ENCODE peak calls at places on chromosome 21, in nine cellular contexts. One of them, this sample, is unnamed.
A peak's percentile ranks its signal among the peaks of the same experiment; 100 is the strongest.

GRCh38 chr21:32056791-32057190 is 184.0 kb downstream of the HUNK start:
- DNase-seq in lower lobe of right lung: no peak
- DNase-seq in heart left ventricle: no peak
- DNase-seq in lung: no peak
- DNase-seq in right cardiac atrium: no peak
- DNase-seq in aorta: no peak
- DNase-seq in Peyer's patch: no peak
- DNase-seq in tibial nerve: no peak
- DNase-seq in cardiac muscle cell: no peak
- DNase-seq in this sample: no peak

GRCh38 chr21:29246614-29247013 is 52.1 kb upstream of the BACH1 start:
- DNase-seq in lower lobe of right lung: no peak
- DNase-seq in heart left ventricle: no peak
- DNase-seq in lung: no peak
- DNase-seq in right cardiac atrium: no peak
- DNase-seq in aorta: no peak
- DNase-seq in Peyer's patch: no peak
- DNase-seq in tibial nerve: no peak
- DNase-seq in cardiac muscle cell: no peak
- DNase-seq in this sample: no peak

GRCh38 chr21:17931080-17931479 is 111.9 kb upstream of the C21orf91 start:
- DNase-seq in lower lobe of right lung: no peak
- DNase-seq in heart left ventricle: no peak
- DNase-seq in lung: no peak
- DNase-seq in right cardiac atrium: no peak
- DNase-seq in aorta: no peak
- DNase-seq in Peyer's patch: no peak
- DNase-seq in tibial nerve: no peak
- DNase-seq in cardiac muscle cell: no peak
- DNase-seq in this sample: no peak

GRCh38 chr21:43935711-43936110 is 70.7 kb downstream of the AGPAT3 start:
- DNase-seq in lower lobe of right lung: no peak
- DNase-seq in heart left ventricle: no peak
- DNase-seq in lung: no peak
- DNase-seq in right cardiac atrium: peak; percentile 33
- DNase-seq in aorta: no peak
- DNase-seq in Peyer's patch: no peak
- DNase-seq in tibial nerve: no peak
- DNase-seq in cardiac muscle cell: no peak
- DNase-seq in this sample: no peak

GRCh38 chr21:27528697-27529096 is 561.8 kb upstream of the ADAMTS5 start:
- DNase-seq in lower lobe of right lung: no peak
- DNase-seq in heart left ventricle: no peak
- DNase-seq in lung: no peak
- DNase-seq in right cardiac atrium: no peak
- DNase-seq in aorta: no peak
- DNase-seq in Peyer's patch: no peak
- DNase-seq in tibial nerve: no peak
- DNase-seq in cardiac muscle cell: no peak
- DNase-seq in this sample: no peak

GRCh38 chr21:26795866-26796329 is 49.3 kb downstream of the ADAMTS1 start:
- DNase-seq in lower lobe of right lung: no peak
- DNase-seq in heart left ventricle: no peak
- DNase-seq in lung: no peak
- DNase-seq in right cardiac atrium: no peak
- DNase-seq in aorta: peak; percentile 55
- DNase-seq in Peyer's patch: no peak
- DNase-seq in tibial nerve: peak; percentile 79
- DNase-seq in cardiac muscle cell: no peak
- DNase-seq in this sample: no peak

GRCh38 chr21:35738342-35738961 is 321.9 kb downstream of the SETD4 start:
- DNase-seq in lower lobe of right lung: no peak
- DNase-seq in heart left ventricle: no peak
- DNase-seq in lung: no peak
- DNase-seq in right cardiac atrium: no peak
- DNase-seq in aorta: no peak
- DNase-seq in Peyer's patch: no peak
- DNase-seq in tibial nerve: no peak
- DNase-seq in cardiac muscle cell: no peak
- DNase-seq in this sample: no peak

GRCh38 chr21:31564439-31564838 is 95.1 kb upstream of the SOD1 start:
- DNase-seq in lower lobe of right lung: no peak
- DNase-seq in heart left ventricle: no peak
- DNase-seq in lung: no peak
- DNase-seq in right cardiac atrium: no peak
- DNase-seq in aorta: no peak
- DNase-seq in Peyer's patch: no peak
- DNase-seq in tibial nerve: no peak
- DNase-seq in cardiac muscle cell: no peak
- DNase-seq in this sample: no peak

GRCh38 chr21:36193200-36193599 is 36.6 kb downstream of the DOP1B start:
- DNase-seq in lower lobe of right lung: no peak
- DNase-seq in heart left ventricle: no peak
- DNase-seq in lung: no peak
- DNase-seq in right cardiac atrium: no peak
- DNase-seq in aorta: no peak
- DNase-seq in Peyer's patch: no peak
- DNase-seq in tibial nerve: no peak
- DNase-seq in cardiac muscle cell: no peak
- DNase-seq in this sample: no peak

GRCh38 chr21:35646606-35647005 is 413.7 kb downstream of the SETD4 start:
- DNase-seq in lower lobe of right lung: no peak
- DNase-seq in heart left ventricle: no peak
- DNase-seq in lung: no peak
- DNase-seq in right cardiac atrium: no peak
- DNase-seq in aorta: no peak
- DNase-seq in Peyer's patch: no peak
- DNase-seq in tibial nerve: no peak
- DNase-seq in cardiac muscle cell: no peak
- DNase-seq in this sample: no peak

GRCh38 chr21:36059823-36060158 is 535 bp downstream of the SETD4 start:
- DNase-seq in lower lobe of right lung: no peak
- DNase-seq in heart left ventricle: peak; percentile 65
- DNase-seq in lung: peak; percentile 55
- DNase-seq in right cardiac atrium: peak; percentile 75
- DNase-seq in aorta: peak; percentile 66
- DNase-seq in Peyer's patch: no peak
- DNase-seq in tibial nerve: peak; percentile 15
- DNase-seq in cardiac muscle cell: peak; percentile 76
- DNase-seq in this sample: no peak

GRCh38 chr21:26966360-26966977 is 419 bp downstream of the ADAMTS5 start:
- DNase-seq in lower lobe of right lung: peak; percentile 40
- DNase-seq in heart left ventricle: no peak
- DNase-seq in lung: no peak
- DNase-seq in right cardiac atrium: peak; percentile 32
- DNase-seq in aorta: peak; percentile 34
- DNase-seq in Peyer's patch: no peak
- DNase-seq in tibial nerve: no peak
- DNase-seq in cardiac muscle cell: peak; percentile 52
- DNase-seq in this sample: no peak

GRCh38 chr21:44858791-44859190 is 14.7 kb downstream of the PTTG1IP start:
- DNase-seq in lower lobe of right lung: no peak
- DNase-seq in heart left ventricle: peak; percentile 57
- DNase-seq in lung: no peak
- DNase-seq in right cardiac atrium: no peak
- DNase-seq in aorta: peak; percentile 23
- DNase-seq in Peyer's patch: peak; percentile 38
- DNase-seq in tibial nerve: no peak
- DNase-seq in cardiac muscle cell: no peak
- DNase-seq in this sample: no peak

GRCh38 chr21:29647353-29647781 is 292.4 kb downstream of the GRIK1 start:
- DNase-seq in lower lobe of right lung: no peak
- DNase-seq in heart left ventricle: no peak
- DNase-seq in lung: no peak
- DNase-seq in right cardiac atrium: no peak
- DNase-seq in aorta: no peak
- DNase-seq in Peyer's patch: no peak
- DNase-seq in tibial nerve: no peak
- DNase-seq in cardiac muscle cell: no peak
- DNase-seq in this sample: no peak

GRCh38 chr21:44291936-44292811 is 6.5 kb downstream of the AIRE start:
- DNase-seq in lower lobe of right lung: no peak
- DNase-seq in heart left ventricle: peak; percentile 54
- DNase-seq in lung: no peak
- DNase-seq in right cardiac atrium: peak; percentile 70
- DNase-seq in aorta: peak; percentile 45
- DNase-seq in Peyer's patch: no peak
- DNase-seq in tibial nerve: no peak
- DNase-seq in cardiac muscle cell: no peak
- DNase-seq in this sample: no peak

GRCh38 chr21:40615503-40616376 is 231.2 kb downstream of the DSCAM start:
- DNase-seq in lower lobe of right lung: no peak
- DNase-seq in heart left ventricle: no peak
- DNase-seq in lung: no peak
- DNase-seq in right cardiac atrium: no peak
- DNase-seq in aorta: no peak
- DNase-seq in Peyer's patch: no peak
- DNase-seq in tibial nerve: no peak
- DNase-seq in cardiac muscle cell: peak; percentile 7
- DNase-seq in this sample: no peak

GRCh38 chr21:31866077-31866511 is 6.7 kb upstream of the HUNK start:
- DNase-seq in lower lobe of right lung: peak; percentile 92
- DNase-seq in heart left ventricle: peak; percentile 91
- DNase-seq in lung: peak; percentile 87
- DNase-seq in right cardiac atrium: peak; percentile 94
- DNase-seq in aorta: peak; percentile 89
- DNase-seq in Peyer's patch: peak; percentile 90
- DNase-seq in tibial nerve: peak; percentile 81
- DNase-seq in cardiac muscle cell: peak; percentile 93
- DNase-seq in this sample: peak; percentile 32

GRCh38 chr21:38293765-38294164 is 37.0 kb downstream of the KCNJ15 start:
- DNase-seq in lower lobe of right lung: no peak
- DNase-seq in heart left ventricle: no peak
- DNase-seq in lung: no peak
- DNase-seq in right cardiac atrium: no peak
- DNase-seq in aorta: no peak
- DNase-seq in Peyer's patch: no peak
- DNase-seq in tibial nerve: no peak
- DNase-seq in cardiac muscle cell: no peak
- DNase-seq in this sample: no peak
- H3K4me1 ChIP-seq in lower lobe of right lung: peaks cover 57% of the 10 kb centered on the region
- H3K4me1 ChIP-seq in heart left ventricle: no peaks in the 10 kb centered on the region
- H3K4me1 ChIP-seq in lung: peaks cover 12% of the 10 kb centered on the region
- H3K4me1 ChIP-seq in right cardiac atrium: peaks cover 9% of the 10 kb centered on the region
- H3K4me1 ChIP-seq in aorta: peaks cover 4% of the 10 kb centered on the region
- H3K4me1 ChIP-seq in Peyer's patch: no peaks in the 10 kb centered on the region
- H3K4me1 ChIP-seq in tibial nerve: peaks cover 9% of the 10 kb centered on the region
- H3K4me1 ChIP-seq in cardiac muscle cell: no peaks in the 10 kb centered on the region
- H3K4me1 ChIP-seq in this sample: no peaks in the 10 kb centered on the region

DNA sequence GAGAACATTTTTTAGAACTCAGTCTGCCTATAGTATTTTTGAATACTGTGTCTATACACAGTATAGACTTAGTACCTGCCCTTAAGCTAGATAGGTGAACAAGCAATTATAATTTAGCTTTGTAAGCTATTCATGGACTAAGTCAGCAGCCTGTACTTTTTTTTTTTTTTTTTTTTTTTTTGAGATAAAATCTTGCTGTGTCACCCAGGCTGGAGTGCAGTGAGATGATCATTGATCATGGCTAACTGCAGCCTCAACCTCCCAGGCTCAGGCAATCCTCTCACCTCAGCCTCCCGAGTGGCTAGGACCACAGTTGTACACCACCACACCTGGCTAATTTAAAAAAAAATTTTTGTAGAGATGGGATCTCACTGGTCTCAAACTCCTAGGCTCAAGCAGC is 17.2 kb downstream of the ITSN1 start:
- DNase-seq in lower lobe of right lung: no peak
- DNase-seq in heart left ventricle: no peak
- DNase-seq in lung: no peak
- DNase-seq in right cardiac atrium: no peak
- DNase-seq in aorta: no peak
- DNase-seq in Peyer's patch: no peak
- DNase-seq in tibial nerve: no peak
- DNase-seq in cardiac muscle cell: no peak
- DNase-seq in this sample: no peak
- H3K4me1 ChIP-seq in lower lobe of right lung: peaks cover 42% of the 10 kb centered on the region
- H3K4me1 ChIP-seq in heart left ventricle: no peaks in the 10 kb centered on the region
- H3K4me1 ChIP-seq in lung: peaks cover 9% of the 10 kb centered on the region
- H3K4me1 ChIP-seq in right cardiac atrium: peaks cover 14% of the 10 kb centered on the region
- H3K4me1 ChIP-seq in aorta: no peaks in the 10 kb centered on the region
- H3K4me1 ChIP-seq in Peyer's patch: peaks cover 3% of the 10 kb centered on the region
- H3K4me1 ChIP-seq in tibial nerve: peaks cover 52% of the 10 kb centered on the region
- H3K4me1 ChIP-seq in cardiac muscle cell: peaks cover 26% of the 10 kb centered on the region
- H3K4me1 ChIP-seq in this sample: no peaks in the 10 kb centered on the region

DNA sequence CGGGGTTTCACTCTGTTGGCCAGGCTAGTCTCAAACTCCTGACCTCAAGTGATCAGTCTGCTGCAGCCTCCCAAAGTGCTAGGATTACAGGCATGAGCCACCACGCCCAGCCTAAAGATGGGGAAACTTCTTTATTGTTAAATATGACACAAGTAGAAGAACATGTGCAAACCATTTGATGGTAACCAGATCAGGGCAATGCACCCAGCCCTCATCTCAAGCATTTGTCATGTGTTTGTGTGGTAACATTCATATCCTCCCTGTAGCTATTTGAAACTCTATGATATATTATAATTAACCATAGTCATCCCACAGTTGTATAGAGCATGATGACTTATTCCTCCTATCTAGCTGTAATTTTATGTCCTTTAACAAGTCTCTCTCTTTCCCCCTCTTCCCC is 119.5 kb upstream of the TMPRSS2 start:
- DNase-seq in lower lobe of right lung: no peak
- DNase-seq in heart left ventricle: no peak
- DNase-seq in lung: no peak
- DNase-seq in right cardiac atrium: no peak
- DNase-seq in aorta: no peak
- DNase-seq in Peyer's patch: no peak
- DNase-seq in tibial nerve: no peak
- DNase-seq in cardiac muscle cell: no peak
- DNase-seq in this sample: no peak
- H3K4me1 ChIP-seq in lower lobe of right lung: no peaks in the 10 kb centered on the region
- H3K4me1 ChIP-seq in heart left ventricle: no peaks in the 10 kb centered on the region
- H3K4me1 ChIP-seq in lung: no peaks in the 10 kb centered on the region
- H3K4me1 ChIP-seq in right cardiac atrium: no peaks in the 10 kb centered on the region
- H3K4me1 ChIP-seq in aorta: no peaks in the 10 kb centered on the region
- H3K4me1 ChIP-seq in Peyer's patch: no peaks in the 10 kb centered on the region
- H3K4me1 ChIP-seq in tibial nerve: no peaks in the 10 kb centered on the region
- H3K4me1 ChIP-seq in cardiac muscle cell: no peaks in the 10 kb centered on the region
- H3K4me1 ChIP-seq in this sample: no peaks in the 10 kb centered on the region

DNA sequence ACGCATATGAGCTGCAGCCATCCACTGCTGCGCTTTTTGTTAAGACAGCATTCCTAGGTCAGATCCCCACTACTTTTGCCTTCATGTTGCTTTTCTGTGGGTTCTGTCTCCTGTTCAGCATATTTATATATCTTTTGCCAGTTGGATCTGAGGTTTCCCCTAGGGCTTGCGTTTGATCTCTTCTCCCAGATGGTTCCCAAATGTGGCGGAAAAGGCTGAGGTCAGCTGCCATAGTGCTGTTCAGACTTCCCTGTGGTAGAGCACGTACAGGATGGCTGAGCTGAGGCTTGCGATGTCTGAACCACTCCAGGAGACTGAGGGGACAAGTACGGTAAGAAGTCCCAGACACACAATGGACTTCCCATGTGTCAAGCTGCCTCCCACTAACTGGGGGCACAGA is 39.8 kb downstream of the COL6A1 start:
- DNase-seq in lower lobe of right lung: no peak
- DNase-seq in heart left ventricle: no peak
- DNase-seq in lung: peak; percentile 28
- DNase-seq in right cardiac atrium: no peak
- DNase-seq in aorta: no peak
- DNase-seq in Peyer's patch: no peak
- DNase-seq in tibial nerve: no peak
- DNase-seq in cardiac muscle cell: no peak
- DNase-seq in this sample: no peak
- H3K4me1 ChIP-seq in lower lobe of right lung: peaks cover 7% of the 10 kb centered on the region
- H3K4me1 ChIP-seq in heart left ventricle: no peaks in the 10 kb centered on the region
- H3K4me1 ChIP-seq in lung: peaks cover 3% of the 10 kb centered on the region
- H3K4me1 ChIP-seq in right cardiac atrium: no peaks in the 10 kb centered on the region
- H3K4me1 ChIP-seq in aorta: no peaks in the 10 kb centered on the region
- H3K4me1 ChIP-seq in Peyer's patch: no peaks in the 10 kb centered on the region
- H3K4me1 ChIP-seq in tibial nerve: peaks cover 7% of the 10 kb centered on the region
- H3K4me1 ChIP-seq in cardiac muscle cell: peaks cover 23% of the 10 kb centered on the region
- H3K4me1 ChIP-seq in this sample: no peaks in the 10 kb centered on the region

This sample was measured in effector memory CD4-positive, alpha-beta T cell.